ENCODE peak calls at places on chromosomes 6 and 20, in five cellular contexts. Y, A, L, O and K are unnamed samples.

GRCh38 chr6:108565091-108565766 is 4.5 kb downstream of the FOXO3 start:
- DNase-seq in Y (peak), A (no peak), O (no peak), L (no peak), K (peak)

GRCh38 chr6:116497089-116497676 is 14.3 kb upstream of the CALHM5 start:
- DNase-seq in L (no peak), Y (no peak), A (no peak), O (no peak), K (no peak)

GRCh38 chr6:110190726-110191125 is 10.5 kb downstream of the CDC40 start:
- DNase-seq in Y (no peak), A (no peak), O (no peak), L (no peak), K (no peak)

GRCh38 chr20:47188540-47188939 is 168.0 kb downstream of the ZMYND8 start:
- DNase-seq in A (no peak), Y (no peak), L (no peak), O (no peak), K (no peak)

GRCh38 chr6:107490568-107491058 is 696 bp downstream of the SOBP start:
- DNase-seq in Y (no peak), A (no peak), L (no peak), O (no peak), K (no peak)

GRCh38 chr6:136738178-136739057 is 53.9 kb downstream of the MAP3K5 start:
- DNase-seq in Y (no peak), A (no peak), O (peak), L (no peak), K (no peak)

GRCh38 chr6:18035330-18035854 is 48.0 kb upstream of the KIF13A start:
- DNase-seq in O (no peak), Y (no peak), A (no peak), L (no peak), K (no peak)

GRCh38 chr20:56981301-56981700 is 285.1 kb downstream of the BMP7 start:
- DNase-seq in L (no peak), A (no peak), O (no peak), Y (no peak), K (no peak)

GRCh38 chr6:11805259-11806053 is 26.9 kb upstream of the ADTRP start:
- DNase-seq in O (peak), Y (no peak), A (no peak), L (no peak), K (no peak)

GRCh38 chr6:167763056-167763944 is 63.4 kb upstream of the AFDN start:
- DNase-seq in A (no peak), Y (no peak), L (no peak), O (no peak), K (no peak)

GRCh38 chr20:34390769-34391447 is 27.8 kb downstream of the ITCH start:
- DNase-seq in A (no peak), L (no peak), Y (no peak), O (peak), K (no peak)

GRCh38 chr6:168217216-168217879 is 102.2 kb downstream of the DACT2 start:
- DNase-seq in O (no peak), L (no peak), A (no peak), Y (no peak), K (no peak)

GRCh38 chr6:165721349-165721748 is 58.3 kb upstream of the PDE10A start:
- DNase-seq in A (no peak), L (no peak), O (no peak), Y (no peak), K (no peak)

GRCh38 chr20:10061641-10062040 is 26.9 kb downstream of the ANKEF1 start:
- DNase-seq in O (no peak), A (no peak), L (no peak), Y (no peak), K (no peak)

GRCh38 chr6:144294016-144294415 is 8.9 kb downstream of the UTRN start:
- DNase-seq in Y (no peak), L (no peak), O (peak), A (no peak), K (no peak)

GRCh38 chr20:58583586-58583985 is 67.5 kb upstream of the STX16 start:
- DNase-seq in A (no peak), L (no peak), O (no peak), Y (no peak), K (no peak)

GRCh38 chr20:47306755-47307370 is 49.6 kb downstream of the ZMYND8 start:
- DNase-seq in L (no peak), A (no peak), Y (no peak), O (peak), K (no peak)

GRCh38 chr20:38446441-38447209 is 11.5 kb upstream of the SNHG17 start:
- DNase-seq in O (peak), Y (peak), L (peak), A (peak), K (peak)

GRCh38 chr6:42342011-42342553 is 109.6 kb downstream of the TRERF1 start:
- DNase-seq in Y (no peak), O (no peak), L (no peak), A (no peak), K (no peak)

GRCh38 chr6:95325858-95326257 is 251.5 kb upstream of the MANEA start:
- DNase-seq in L (no peak), Y (no peak), A (no peak), O (peak), K (no peak)

GRCh38 chr6:158869010-158869603 is 49.9 kb upstream of the EZR start:
- DNase-seq in O (no peak), L (no peak), Y (no peak), A (no peak), K (no peak)

GRCh38 chr6:166032366-166033171 is 135.1 kb downstream of the TBXT start:
- DNase-seq in L (no peak), Y (no peak), O (peak), A (no peak), K (no peak)

GRCh38 chr6:154740658-154741057 is 7.4 kb downstream of the SCAF8 start:
- DNase-seq in O (no peak), A (no peak), Y (no peak), L (no peak), K (no peak)

GRCh38 chr6:34562861-34563512 is 6.9 kb upstream of the SPDEF start:
- DNase-seq in L (no peak), Y (no peak), A (no peak), O (no peak), K (no peak)

GRCh38 chr20:32072168-32072721 is 20.2 kb downstream of the HCK start:
- DNase-seq in O (no peak), A (no peak), Y (no peak), L (no peak), K (no peak)

GRCh38 chr6:127471379-127472255 is 12.4 kb upstream of the KIAA0408 start:
- DNase-seq in O (no peak), Y (no peak), L (no peak), A (no peak), K (no peak)

GRCh38 chr6:33208089-33208967 is at the start of gene RING1:
- DNase-seq in O (peak), Y (peak), L (peak), A (peak), K (peak)

GRCh38 chr6:139449611-139450000 is 75.2 kb upstream of the CITED2 start:
- DNase-seq in O (no peak), A (no peak), L (no peak), Y (no peak), K (no peak)

GRCh38 chr6:148441454-148441911 is 98.8 kb downstream of the SASH1 start:
- DNase-seq in A (no peak), O (peak), L (no peak), Y (no peak), K (no peak)

GRCh38 chr6:25882066-25882496 is 8.0 kb upstream of the SLC17A3 start:
- DNase-seq in O (no peak), Y (no peak), A (no peak), L (no peak), K (peak)

GRCh38 chr6:128507337-128508310 is 12.8 kb downstream of the PTPRK start:
- DNase-seq in L (no peak), A (no peak), Y (no peak), O (peak), K (no peak)

GRCh38 chr6:169839898-169840631 is 88.6 kb downstream of the ERMARD start:
- DNase-seq in A (no peak), Y (no peak), L (no peak), O (no peak), K (no peak)

GRCh38 chr6:119147101-119148053 is 68.9 kb upstream of the FAM184A start:
- DNase-seq in L (no peak), Y (peak), A (no peak), O (peak), K (peak)

GRCh38 chr6:5718231-5718947 is 288.3 kb downstream of the NRN1 start:
- DNase-seq in O (no peak), L (no peak), Y (no peak), A (no peak), K (no peak)

GRCh38 chr6:130020106-130020851 is 1.9 kb downstream of the L3MBTL3 start:
- DNase-seq in O (peak), Y (peak), L (peak), A (peak), K (peak)